ENCODE peak calls at places on chromosome 19, in eight cellular contexts. Z, E, S, Q, U, P, B and W are unnamed samples.
A peak's percentile ranks its signal among the peaks of the same experiment; 100 is the strongest.

GRCh38 chr19:54345938-54346386 is 7.0 kb upstream of the LILRA4 start:
- DNase-seq in S (no peak), U (no peak), E (no peak), P (no peak), B (peak; percentile 45), Z (no peak), Q (no peak), W (no peak)

GRCh38 chr19:43765109-43765876 is 10.5 kb upstream of the SMG9 start:
- DNase-seq in S (peak; percentile 73), U (peak; percentile 30), P (no peak), Q (peak; percentile 72), B (peak; percentile 97), E (peak; percentile 93), Z (peak; percentile 93), W (peak; percentile 77)

GRCh38 chr19:3722443-3723109 is 14.4 kb downstream of the TJP3 start:
- DNase-seq in P (no peak), E (no peak), S (no peak), U (no peak), B (no peak), Z (no peak), Q (no peak), W (peak; percentile 30)

GRCh38 chr19:47619763-47620162 is 10.8 kb downstream of the BICRA start:
- DNase-seq in E (no peak), U (no peak), P (no peak), Q (no peak), S (no peak), B (no peak), Z (no peak), W (no peak)

GRCh38 chr19:27738569-27739193 is 1474.3 kb downstream of the UQCRFS1 start:
- DNase-seq in Z (no peak), E (no peak), U (no peak), P (no peak), Q (no peak), B (no peak), S (no peak), W (no peak)

GRCh38 chr19:51552996-51553725 is 17.9 kb upstream of the ZNF175 start:
- DNase-seq in Z (no peak), U (no peak), S (peak; percentile 40), B (peak; percentile 53), Q (peak; percentile 85), P (peak; percentile 63), E (peak; percentile 13), W (peak; percentile 43)

GRCh38 chr19:8403098-8403819 is 9.8 kb upstream of the MARCHF2 start:
- DNase-seq in U (no peak), S (no peak), Z (no peak), Q (peak; percentile 51), E (no peak), B (no peak), P (no peak), W (no peak)

GRCh38 chr19:751501-752341 is 809 bp downstream of the MISP start:
- DNase-seq in B (no peak), U (no peak), P (no peak), Q (no peak), S (no peak), E (no peak), Z (peak; percentile 64), W (no peak)

GRCh38 chr19:16076154-16076957 is at the start of gene TPM4:
- DNase-seq in Q (peak; percentile 97), E (peak; percentile 72), S (peak; percentile 81), P (peak; percentile 83), B (peak; percentile 97), U (peak; percentile 97), Z (peak; percentile 96), W (peak; percentile 92)

GRCh38 chr19:4115818-4116385 is 8.0 kb downstream of the MAP2K2 start:
- DNase-seq in P (no peak), S (no peak), Z (no peak), Q (no peak), B (peak; percentile 39), E (no peak), U (no peak), W (peak; percentile 46)

GRCh38 chr19:53102186-53102585 is 1.0 kb downstream of the ZNF160 start:
- DNase-seq in B (no peak), Z (no peak), E (no peak), P (no peak), S (no peak), U (no peak), Q (no peak), W (no peak)

GRCh38 chr19:28171983-28172382 is 1041.0 kb downstream of the UQCRFS1 start:
- DNase-seq in Q (no peak), Z (no peak), S (no peak), P (no peak), B (no peak), U (no peak), E (no peak), W (no peak)

GRCh38 chr19:10111405-10111811 is at the start of gene P2RY11:
- DNase-seq in S (no peak), U (no peak), P (no peak), Z (no peak), B (peak; percentile 79), E (no peak), Q (peak; percentile 66), W (no peak)

GRCh38 chr19:5667751-5668271 is 12.5 kb downstream of the MICOS13 start:
- DNase-seq in E (no peak), P (no peak), B (no peak), Q (no peak), U (no peak), S (no peak), Z (no peak), W (no peak)

DNA sequence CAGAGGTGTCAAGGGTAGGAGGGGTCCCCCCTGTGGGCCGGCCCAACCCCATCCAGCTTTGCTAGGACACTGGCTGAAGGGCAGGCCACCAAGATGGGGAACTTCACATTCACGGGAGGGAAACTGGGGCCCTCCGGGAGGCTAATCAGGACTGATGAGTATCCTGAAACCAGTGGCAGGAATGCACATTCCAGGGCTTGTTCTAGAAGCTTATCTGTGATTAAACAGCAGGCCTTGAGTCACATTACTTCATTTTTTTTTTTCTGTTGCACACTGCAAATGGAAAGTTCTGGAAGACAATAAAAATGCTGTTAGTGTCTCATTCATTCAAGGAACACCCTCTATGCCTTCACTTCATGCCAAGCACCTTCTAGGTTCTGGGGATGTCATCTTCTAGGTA is 15.5 kb upstream of the SIGLEC11 start:
- DNase-seq in E (no peak), U (no peak), Q (peak; percentile 16), P (no peak), Z (no peak), B (no peak), S (no peak), W (no peak)
- TF ChIP-seq CTCF in E (no peak), U (no peak), Q (no peak), P (no peak), Z (no peak), B (no peak), S (no peak), W (no peak)

GRCh38 chr19:13884726-13885591 is 8.0 kb downstream of the NANOS3 start:
- DNase-seq in U (no peak), Z (no peak), B (no peak), P (no peak), S (no peak), E (no peak), Q (no peak), W (no peak)

GRCh38 chr19:13882419-13882795 is 5.5 kb downstream of the NANOS3 start:
- DNase-seq in E (no peak), Z (no peak), P (no peak), Q (no peak), S (no peak), B (no peak), U (no peak), W (no peak)

GRCh38 chr19:13881692-13882418 is 4.9 kb downstream of the NANOS3 start:
- DNase-seq in S (peak; percentile 59), B (peak; percentile 35), U (no peak), Z (no peak), Q (no peak), E (no peak), P (no peak), W (peak; percentile 60)

GRCh38 chr19:13882841-13883240 is 5.9 kb downstream of the NANOS3 start:
- DNase-seq in B (no peak), P (no peak), Q (no peak), Z (no peak), E (no peak), U (no peak), S (no peak), W (no peak)

DNA sequence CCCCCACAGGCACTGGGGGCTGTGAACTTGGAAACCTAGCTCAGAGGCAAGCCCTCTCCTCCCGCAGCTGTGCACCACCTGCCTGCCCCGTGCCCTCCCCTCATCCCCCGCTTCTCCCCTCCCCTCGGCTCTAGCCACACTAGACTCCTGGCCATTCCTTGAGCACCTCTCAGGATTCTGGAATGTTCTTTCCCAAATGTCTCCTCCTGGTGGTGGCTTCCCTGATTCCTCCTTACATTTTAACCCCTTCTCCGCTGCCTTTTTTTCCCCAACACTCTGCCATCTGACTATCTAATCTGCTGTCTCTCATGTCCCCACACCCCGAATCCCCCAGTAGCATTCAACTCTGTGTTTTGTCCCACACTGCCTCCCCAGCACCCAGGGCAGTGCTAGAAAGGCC is 6.7 kb downstream of the NANOS3 start:
- DNase-seq in E (no peak), Q (no peak), P (no peak), U (no peak), S (no peak), B (no peak), Z (no peak), W (no peak)
- TF ChIP-seq CTCF in E (peak; percentile 44), Q (no peak), P (no peak), U (no peak), S (no peak), B (no peak), Z (no peak), W (no peak)

GRCh38 chr19:13058951-13059660 is 43.6 kb downstream of the LYL1 start:
- DNase-seq in P (no peak), S (no peak), Z (no peak), E (no peak), Q (no peak), U (no peak), B (no peak), W (no peak)
- TF ChIP-seq CTCF in P (peak; percentile 10), S (no peak), Z (no peak), E (no peak), Q (no peak), U (peak; percentile 7), B (no peak), W (no peak)

GRCh38 chr19:18729933-18730530 is 46.6 kb downstream of the CRTC1 start:
- DNase-seq in Z (no peak), P (no peak), Q (no peak), E (no peak), S (no peak), U (no peak), B (no peak), W (no peak)

GRCh38 chr19:18731562-18732008 is 48.1 kb downstream of the CRTC1 start:
- DNase-seq in U (no peak), P (no peak), B (no peak), E (no peak), Z (no peak), Q (peak; percentile 46), S (no peak), W (no peak)

GRCh38 chr19:18726846-18727245 is 43.4 kb downstream of the CRTC1 start:
- DNase-seq in E (no peak), U (no peak), P (no peak), Z (no peak), B (no peak), S (no peak), Q (no peak), W (no peak)

GRCh38 chr19:18733196-18733647 is 49.7 kb downstream of the CRTC1 start:
- DNase-seq in E (no peak), Z (no peak), B (no peak), S (no peak), Q (peak; percentile 71), P (no peak), U (peak; percentile 41), W (no peak)

GRCh38 chr19:18730885-18731513 is 47.5 kb downstream of the CRTC1 start:
- DNase-seq in U (no peak), P (no peak), Z (no peak), S (no peak), B (no peak), E (no peak), Q (no peak), W (no peak)
- TF ChIP-seq CTCF in U (no peak), P (no peak), Z (no peak), S (no peak), B (no peak), E (no peak), Q (no peak), W (no peak)